ENCODE peak calls at places on chromosomes 12 and 14, in four cellular contexts. W is aorta, N is heart right ventricle, M is stomach. F is an unnamed sample.

GRCh38 chr14:72420749-72421452 is 473.0 kb downstream of the DPF3 start:
- DNase-seq in W (peak), M (peak), N (peak), F (peak)

GRCh38 chr14:55336691-55337090 is 65.5 kb downstream of the FBXO34 start:
- DNase-seq in N (no peak), M (no peak), W (no peak), F (no peak)

GRCh38 chr12:18750087-18750486 is 12.2 kb downstream of the CAPZA3 start:
- DNase-seq in M (no peak), N (no peak), W (no peak), F (no peak)

GRCh38 chr12:6782119-6782518 is 7.2 kb upstream of the CD4 start:
- DNase-seq in N (no peak), W (no peak), M (no peak), F (no peak)

GRCh38 chr14:51395361-51395849 is 155.4 kb downstream of the TMX1 start:
- DNase-seq in W (no peak), N (peak), M (no peak), F (no peak)

GRCh38 chr12:85740190-85740589 is 96.0 kb downstream of the RASSF9 start:
- DNase-seq in W (no peak), N (no peak), M (no peak), F (no peak)

GRCh38 chr12:111757361-111758119 is 9.2 kb upstream of the ALDH2 start:
- DNase-seq in N (peak), M (peak), W (peak), F (peak)

GRCh38 chr14:32073537-32074189 is 3.4 kb upstream of the ARHGAP5 start:
- DNase-seq in W (no peak), N (peak), M (peak), F (no peak)

GRCh38 chr12:88836156-88836555 is 255.9 kb upstream of the KITLG start:
- DNase-seq in W (no peak), N (no peak), M (no peak), F (no peak)

GRCh38 chr14:44112774-44113460 is 394.2 kb downstream of the FSCB start:
- DNase-seq in W (no peak), M (no peak), N (no peak), F (no peak)

GRCh38 chr14:75554482-75554881 is 23.9 kb upstream of the FLVCR2 start:
- DNase-seq in W (no peak), N (no peak), M (no peak), F (no peak)

GRCh38 chr14:53043107-53043704 is 92.4 kb upstream of the FERMT2 start:
- DNase-seq in W (no peak), N (no peak), M (no peak), F (no peak)

GRCh38 chr12:50195832-50196231 is 28.7 kb upstream of the CERS5 start:
- DNase-seq in W (no peak), N (no peak), M (no peak), F (no peak)

GRCh38 chr12:124732275-124733075 is 131.2 kb downstream of the SCARB1 start:
- DNase-seq in M (no peak), W (no peak), N (no peak), F (no peak)

GRCh38 chr12:7716391-7716790 is 5.2 kb downstream of the DPPA3 start:
- DNase-seq in N (no peak), W (no peak), M (no peak), F (no peak)

GRCh38 chr12:101089271-101089670 is 120.8 kb downstream of the SLC5A8 start:
- DNase-seq in W (no peak), M (no peak), N (no peak), F (no peak)

GRCh38 chr12:57759360-57759980 is 4.6 kb downstream of the MARCHF9 start:
- DNase-seq in M (no peak), N (no peak), W (no peak), F (peak)

GRCh38 chr14:98909251-98909944 is 362.6 kb downstream of the BCL11B start:
- DNase-seq in N (no peak), M (no peak), W (peak), F (no peak)

GRCh38 chr12:27879708-27880107 is 92.8 kb downstream of the PTHLH start:
- DNase-seq in M (no peak), N (no peak), W (no peak), F (no peak)

GRCh38 chr14:61754627-61755381 is 7.4 kb upstream of the SNAPC1 start:
- DNase-seq in N (no peak), M (no peak), W (no peak), F (no peak)
- H3K27ac ChIP-seq in N (no peak), M (no peak), W (no peak), F (no peak)

GRCh38 chr14:103847439-103847953 is at the start of gene PPP1R13B:
- DNase-seq in N (peak), M (peak), W (peak), F (peak)

GRCh38 chr14:103847954-103848719 is 762 bp upstream of the PPP1R13B start:
- DNase-seq in N (peak), W (peak), M (no peak), F (no peak)

GRCh38 chr14:103845327-103845726 is 2.0 kb downstream of the PPP1R13B start:
- DNase-seq in W (no peak), M (no peak), N (no peak), F (no peak)

GRCh38 chr14:103846008-103846568 is 1.3 kb downstream of the PPP1R13B start:
- DNase-seq in W (no peak), N (no peak), M (no peak), F (no peak)

DNA sequence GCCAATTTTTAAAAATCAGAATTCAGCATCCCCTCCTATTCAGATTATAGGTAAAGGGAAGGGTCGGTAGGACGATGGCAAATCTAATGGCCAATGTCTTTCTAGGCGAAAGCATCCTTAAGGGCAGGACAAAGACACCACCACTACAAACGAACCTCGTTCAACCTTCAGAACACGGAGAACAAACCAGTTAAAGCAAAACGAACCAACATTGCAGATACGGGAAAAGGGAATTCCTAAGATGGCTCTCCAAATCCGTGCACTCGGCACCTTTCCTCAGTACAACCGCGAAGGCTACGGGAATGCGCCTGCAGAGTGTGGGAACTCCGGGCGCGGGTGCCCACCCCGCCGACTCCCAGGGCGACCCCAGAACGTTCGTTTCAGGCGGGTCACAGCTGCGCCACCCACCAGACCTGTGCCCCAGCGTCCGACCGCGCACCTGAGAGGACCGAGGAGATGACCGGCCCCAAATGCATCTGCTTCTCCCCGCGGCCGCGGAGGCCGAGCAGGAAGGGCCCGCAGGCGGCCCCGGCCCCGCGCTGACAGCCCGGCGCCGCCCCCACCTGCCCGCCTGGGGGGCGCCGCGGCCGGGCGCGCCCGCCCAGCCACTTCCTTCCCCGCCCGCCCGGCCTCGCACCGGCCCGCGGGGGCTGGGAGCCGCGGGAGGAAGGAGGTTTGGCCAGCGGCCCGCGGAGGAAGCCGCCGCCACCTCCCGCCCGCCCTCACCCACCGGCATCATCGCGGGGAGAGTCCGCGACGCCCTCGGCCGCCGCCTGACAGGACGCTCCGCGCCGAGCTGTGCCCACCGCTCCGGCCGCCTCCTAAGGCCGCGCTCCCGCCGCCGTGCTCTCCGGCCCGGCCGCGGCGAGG is 571 bp downstream of the PPP1R13B start:
- DNase-seq in W (peak), M (peak), N (peak), F (peak)
- H3K27ac ChIP-seq in W (peak), M (peak), N (peak), F (peak)

DNA sequence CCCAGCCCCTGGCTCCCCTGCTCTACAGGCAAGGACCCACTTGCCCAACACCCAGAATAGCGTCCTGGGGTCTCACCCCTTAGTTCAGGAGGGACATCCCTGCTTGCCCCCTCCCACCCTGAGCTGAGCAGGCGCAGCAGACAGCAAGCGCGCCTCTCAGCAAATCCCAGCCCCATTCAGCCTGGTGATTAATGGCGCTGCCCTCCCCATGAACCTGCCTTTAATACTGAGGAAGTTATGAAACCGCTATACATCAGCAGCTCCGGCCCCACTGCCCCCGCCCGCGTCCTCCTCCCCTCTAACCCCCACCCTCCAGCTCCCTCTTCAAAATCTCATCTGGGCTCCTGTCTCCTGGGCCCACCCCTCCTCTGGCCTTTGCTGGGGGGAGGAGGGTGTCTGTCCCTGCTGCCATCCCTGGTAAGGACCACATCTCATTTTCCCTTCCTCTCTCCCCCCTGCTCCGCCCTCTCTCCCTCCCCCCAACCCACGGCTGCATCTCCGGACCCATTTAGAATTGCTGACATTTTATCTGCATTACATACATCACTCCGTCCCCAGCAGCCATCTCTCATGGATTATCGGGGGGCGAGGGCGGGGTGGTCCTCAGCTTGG is 7.1 kb upstream of the SMUG1 start:
- DNase-seq in M (no peak), N (no peak), W (no peak), F (no peak)
- H3K27ac ChIP-seq in M (no peak), N (no peak), W (no peak), F (no peak)

GRCh38 chr14:61381589-61381988 is 60.2 kb downstream of the PRKCH start:
- DNase-seq in M (no peak), W (no peak), N (no peak), F (no peak)

GRCh38 chr14:61380984-61381383 is 59.6 kb downstream of the PRKCH start:
- DNase-seq in M (no peak), W (no peak), N (no peak), F (no peak)

GRCh38 chr14:61385002-61385685 is 63.8 kb downstream of the PRKCH start:
- DNase-seq in M (no peak), N (no peak), W (no peak), F (no peak)

GRCh38 chr14:61379639-61380184 is 58.3 kb downstream of the PRKCH start:
- DNase-seq in W (no peak), N (no peak), M (no peak), F (no peak)

DNA sequence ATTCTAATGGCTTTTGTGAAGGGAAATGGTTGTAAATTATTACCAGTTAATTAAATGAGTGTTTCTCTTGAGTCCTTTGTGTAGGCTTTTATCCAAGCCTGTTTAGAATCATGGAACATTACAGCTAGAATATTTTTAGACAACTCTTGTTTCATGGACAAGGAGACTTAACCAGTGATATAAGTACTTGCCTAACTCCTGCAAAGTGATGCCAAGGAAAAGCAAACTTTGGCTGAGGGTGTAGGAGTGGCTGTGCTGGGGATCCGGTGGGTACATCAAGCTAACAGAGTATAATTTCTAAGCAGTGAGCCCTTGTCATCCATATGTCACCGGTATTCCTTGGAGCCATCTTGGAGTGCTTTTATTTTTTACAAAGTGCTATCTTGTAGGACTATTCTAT is 61.5 kb downstream of the PRKCH start:
- DNase-seq in M (no peak), W (no peak), N (no peak), F (no peak)
- H3K27ac ChIP-seq in M (no peak), W (no peak), N (no peak), F (no peak)

GRCh38 chr12:12891646-12892355 is 439 bp downstream of the GPRC5A start:
- DNase-seq in N (no peak), W (no peak), M (no peak), F (no peak)

GRCh38 chr12:12890815-12891645 is at the start of gene GPRC5A:
- DNase-seq in M (peak), W (peak), N (peak), F (peak)

GRCh38 chr12:12896261-12896660 is 4.9 kb downstream of the GPRC5A start:
- DNase-seq in M (no peak), N (no peak), W (no peak), F (no peak)

GRCh38 chr12:12892670-12893290 is 1.4 kb downstream of the GPRC5A start:
- DNase-seq in N (no peak), W (no peak), M (no peak), F (no peak)

GRCh38 chr12:12893438-12893837 is 2.1 kb downstream of the GPRC5A start:
- DNase-seq in N (no peak), M (no peak), W (no peak), F (no peak)
- H3K27ac ChIP-seq in N (no peak), M (peak), W (no peak), F (no peak)